ENCODE peak calls at places on chromosomes 4 and X, in five cellular contexts. P is psoas muscle, B is thyroid gland, J is cardiac muscle cell, X is tibial nerve. Y is an unnamed sample. For H3K27me3, H3K36me3 and H3K9me3, the result is how much of the 10 kb centered on the place peaks cover.

GRCh38 chrX:33204889-33205288 is 6.5 kb downstream of the DMD start:
- DNase-seq in P (peak), B (no peak), J (no peak), X (no peak), Y (no peak)

GRCh38 chrX:24426921-24427746 is 38.0 kb upstream of the PDK3 start:
- DNase-seq in P (no peak), B (no peak), J (no peak), X (peak), Y (no peak)

GRCh38 chr4:20645231-20645630 is 55.0 kb upstream of the PACRGL start:
- DNase-seq in P (no peak), B (no peak), J (no peak), X (no peak), Y (no peak)

GRCh38 chr4:156933633-156934258 is 37.9 kb downstream of the PDGFC start:
- DNase-seq in P (no peak), B (no peak), J (no peak), X (no peak), Y (no peak)

GRCh38 chr4:153206534-153206933 is 2.3 kb downstream of the TRIM2 start:
- DNase-seq in P (no peak), B (no peak), J (no peak), X (no peak), Y (no peak)

GRCh38 chrX:45006002-45006800 is 133.2 kb downstream of the KDM6A start:
- DNase-seq in P (no peak), B (no peak), J (no peak), X (no peak), Y (no peak)

GRCh38 chrX:107626481-107626880 is 1.8 kb upstream of the PRPS1 start:
- DNase-seq in P (no peak), B (no peak), J (no peak), X (no peak), Y (no peak)

GRCh38 chr4:141654098-141654497 is 17.7 kb downstream of the IL15 start:
- DNase-seq in P (peak), B (peak), J (peak), X (no peak), Y (no peak)

GRCh38 chrX:129659137-129659536 is 4.4 kb upstream of the APLN start:
- DNase-seq in P (no peak), B (no peak), J (no peak), X (no peak), Y (no peak)

GRCh38 chr4:24928708-24929107 is 15.9 kb upstream of the CCDC149 start:
- DNase-seq in P (no peak), B (no peak), J (no peak), X (no peak), Y (no peak)

GRCh38 chrX:132120913-132121312 is 6.9 kb downstream of the FRMD7 start:
- DNase-seq in P (no peak), B (no peak), J (no peak), X (no peak), Y (no peak)

GRCh38 chrX:103556941-103557340 is 28.4 kb upstream of the TCEAL4 start:
- DNase-seq in P (no peak), B (peak), J (no peak), X (no peak), Y (no peak)

GRCh38 chr4:140675599-140676231 is 80.5 kb downstream of the TBC1D9 start:
- DNase-seq in P (no peak), B (no peak), J (no peak), X (no peak), Y (no peak)

GRCh38 chr4:49032440-49033161 is 46.5 kb downstream of the CWH43 start:
- DNase-seq in P (no peak), B (no peak), J (no peak), X (no peak), Y (no peak)

GRCh38 chr4:156889616-156890594 is 81.7 kb downstream of the PDGFC start:
- DNase-seq in P (peak), B (peak), J (no peak), X (peak), Y (no peak)

GRCh38 chrX:1511829-1512228 is 25.2 kb downstream of the P2RY8 start:
- DNase-seq in P (no peak), B (no peak), J (no peak), X (no peak), Y (no peak)

GRCh38 chr4:140330311-140330900 is 43.0 kb upstream of the SCOC start:
- DNase-seq in P (no peak), B (no peak), J (peak), X (no peak), Y (no peak)

GRCh38 chrX:114924846-114925245 is 92.6 kb downstream of the IL13RA2 start:
- DNase-seq in P (no peak), B (no peak), J (peak), X (no peak), Y (no peak)

GRCh38 chrX:40253770-40254169 is 156.0 kb upstream of the BCOR start:
- DNase-seq in P (no peak), B (no peak), J (no peak), X (no peak), Y (no peak)

GRCh38 chr4:9987749-9988346 is 33.4 kb downstream of the SLC2A9 start:
- DNase-seq in P (no peak), B (no peak), J (no peak), X (no peak), Y (no peak)

GRCh38 chrX:74382613-74383012 is 38.7 kb upstream of the SLC16A2 start:
- DNase-seq in P (peak), B (peak), J (peak), X (peak), Y (peak)

GRCh38 chrX:151790421-151791160 is 56.0 kb downstream of the CNGA2 start:
- DNase-seq in P (no peak), B (no peak), J (no peak), X (no peak), Y (no peak)

GRCh38 chrX:153494061-153494460 is 719 bp upstream of the BGN start:
- DNase-seq in P (peak), B (no peak), J (no peak), X (no peak), Y (no peak)

GRCh38 chrX:19791562-19791961 is 95.8 kb downstream of the SH3KBP1 start:
- DNase-seq in P (no peak), B (no peak), J (no peak), X (no peak), Y (no peak)

GRCh38 chrX:12245650-12246645 is 107.7 kb downstream of the FRMPD4 start:
- DNase-seq in P (no peak), B (no peak), J (no peak), X (no peak), Y (no peak)

GRCh38 chr4:181830404-181831035 is 412.7 kb upstream of the TENM3 start:
- DNase-seq in P (no peak), B (no peak), J (peak), X (no peak), Y (no peak)

GRCh38 chr4:111228396-111228795 is 605.5 kb upstream of the PITX2 start:
- DNase-seq in P (no peak), B (no peak), J (no peak), X (no peak), Y (no peak)

GRCh38 chrX:65601530-65602281 is 65.7 kb upstream of the MSN start:
- DNase-seq in P (peak), B (peak), J (no peak), X (peak), Y (peak)

GRCh38 chr4:14879643-14880042 is 122.6 kb upstream of the CPEB2 start:
- DNase-seq in P (no peak), B (no peak), J (no peak), X (no peak), Y (no peak)

GRCh38 chr4:112058433-112058832 is 86.8 kb upstream of the FAM241A start:
- DNase-seq in P (no peak), B (no peak), J (no peak), X (no peak), Y (no peak)

GRCh38 chr4:122205687-122206086 is 53.6 kb downstream of the BLTP1 start:
- DNase-seq in P (no peak), B (no peak), J (no peak), X (no peak), Y (no peak)

GRCh38 chrX:45851434-45851991 is 650.8 kb upstream of the DIPK2B start:
- DNase-seq in P (peak), B (peak), J (peak), X (no peak), Y (peak)

GRCh38 chr4:57156242-57156990 is 46.2 kb upstream of the IGFBP7 start:
- DNase-seq in P (no peak), B (no peak), J (no peak), X (no peak), Y (no peak)

DNA sequence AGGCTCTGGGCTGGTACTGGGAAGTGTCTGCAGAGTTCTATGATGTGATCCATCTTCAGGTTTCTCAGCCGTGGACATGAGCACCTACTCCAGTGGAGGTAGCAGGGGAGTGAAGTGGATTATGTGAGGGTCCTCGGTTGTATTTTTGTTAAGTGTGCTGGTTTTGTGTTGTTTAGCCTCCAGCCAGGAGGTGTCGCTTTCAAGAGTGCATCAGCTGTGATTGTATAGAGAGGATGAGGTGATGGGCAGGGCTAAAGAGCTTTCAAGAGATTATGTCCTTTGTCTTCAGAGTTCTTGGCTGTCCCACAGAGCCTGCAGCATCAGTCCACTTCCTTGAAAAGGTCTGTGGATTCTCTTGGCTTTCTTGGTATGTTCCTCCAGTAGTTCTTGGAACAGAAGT is 256.6 kb downstream of the STK32B start:
- DNase-seq in P (no peak), B (no peak), J (no peak), X (no peak), Y (no peak)
- H3K27me3 ChIP-seq in P (under half), B (under half), J (under half), X (under half), Y (under half)

GRCh38 chr4:38902221-38902620 is 34.6 kb downstream of the FAM114A1 start:
- DNase-seq in P (no peak), B (no peak), J (no peak), X (no peak), Y (no peak)
- H3K36me3 ChIP-seq in P (under half), B (under half), J (under half), X (under half), Y (under half)

GRCh38 chr4:173666-174314 is 49.5 kb downstream of the ZNF718 start:
- DNase-seq in P (no peak), B (no peak), J (no peak), X (no peak), Y (no peak)
- H3K9me3 ChIP-seq in P (half or more), B (under half), J (under half), X (under half), Y (under half)

GRCh38 chrX:124346877-124347241 is 496 bp downstream of the SH2D1A start:
- DNase-seq in P (no peak), B (no peak), J (no peak), X (no peak), Y (no peak)
- H3K27me3 ChIP-seq in P (under half), B (under half), J (under half), X (under half), Y (under half)